ENCODE peak calls at places on chromosomes 2 and 18, in five cellular contexts. S, N, M, U and D are unnamed samples.

GRCh38 chr2:239895669-239896068 is 129.5 kb downstream of the NDUFA10 start:
- DNase-seq in U (no peak), S (no peak), M (no peak), N (no peak), D (no peak)

GRCh38 chr18:58268849-58269248 is 224.8 kb downstream of the NEDD4L start:
- DNase-seq in S (no peak), M (no peak), N (no peak), U (no peak), D (no peak)

GRCh38 chr2:161952722-161953322 is 121.2 kb downstream of the DPP4 start:
- DNase-seq in N (no peak), S (no peak), U (no peak), M (no peak), D (no peak)

GRCh38 chr2:10229462-10230099 is 73.1 kb upstream of the HPCAL1 start:
- DNase-seq in M (no peak), S (no peak), N (no peak), U (no peak), D (no peak)

GRCh38 chr2:10733980-10734379 is 12.6 kb downstream of the ATP6V1C2 start:
- DNase-seq in S (no peak), N (no peak), U (no peak), M (no peak), D (no peak)

GRCh38 chr18:58635891-58636290 is 7.0 kb upstream of the ALPK2 start:
- DNase-seq in M (peak), U (peak), S (no peak), N (no peak), D (no peak)

GRCh38 chr18:46320928-46321855 is 217.0 kb downstream of the HAUS1 start:
- DNase-seq in S (no peak), M (peak), U (peak), N (no peak), D (no peak)

GRCh38 chr2:46849080-46849715 is 66.4 kb downstream of the MCFD2 start:
- DNase-seq in N (no peak), M (no peak), U (no peak), S (no peak), D (no peak)

GRCh38 chr2:38464971-38465788 is 88.1 kb upstream of the ATL2 start:
- DNase-seq in U (no peak), M (no peak), N (no peak), S (no peak), D (no peak)

GRCh38 chr2:38466849-38467767 is 90.0 kb upstream of the ATL2 start:
- DNase-seq in M (no peak), U (peak), N (no peak), S (no peak), D (no peak)

GRCh38 chr2:38463752-38464151 is 86.7 kb upstream of the ATL2 start:
- DNase-seq in U (no peak), N (no peak), S (no peak), M (no peak), D (no peak)

GRCh38 chr2:38466409-38466808 is 89.3 kb upstream of the ATL2 start:
- DNase-seq in S (no peak), N (no peak), M (no peak), U (no peak), D (no peak)

DNA sequence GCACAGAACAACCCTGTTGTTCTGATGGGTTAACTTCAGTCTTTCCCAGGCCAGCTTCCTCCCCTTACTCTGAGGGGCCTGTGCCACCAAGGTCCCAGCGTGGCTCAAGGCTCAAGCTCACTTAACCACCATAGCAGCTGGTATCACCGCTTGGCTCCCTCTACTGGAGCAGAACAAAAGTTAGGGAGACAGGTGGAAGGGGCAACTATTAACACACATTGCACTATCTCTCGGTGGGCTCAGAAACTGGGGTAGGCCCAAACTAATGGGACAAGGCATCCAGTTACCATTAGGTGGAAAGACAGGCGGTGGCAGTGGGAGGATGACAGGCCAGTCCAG is 88.7 kb upstream of the ATL2 start:
- DNase-seq in S (no peak), M (no peak), N (no peak), U (peak), D (no peak)
- TF ChIP-seq CTCF in S (no peak), M (peak), N (no peak), U (peak), D (no peak)

DNA sequence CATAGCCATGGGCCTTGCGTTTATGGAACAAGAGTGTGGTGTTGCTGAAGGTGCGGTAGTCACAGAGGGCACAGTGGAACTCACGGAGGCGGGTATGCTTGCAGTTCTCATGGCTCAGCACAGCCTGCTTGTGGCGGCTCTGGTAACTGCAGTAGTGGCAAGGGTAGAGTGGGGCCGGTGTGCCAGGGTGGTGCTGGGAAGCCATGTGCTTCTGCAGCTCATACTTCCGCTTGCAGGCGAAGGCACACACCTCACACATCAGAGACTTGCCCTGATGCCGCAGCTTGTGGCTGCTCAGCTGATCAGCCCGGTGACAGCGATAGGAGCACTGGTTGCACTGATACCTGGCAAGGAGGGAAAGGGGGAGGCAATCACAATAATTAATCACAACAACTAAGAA is 14.7 kb downstream of the ZNF142 start:
- DNase-seq in N (no peak), S (no peak), U (no peak), M (no peak), D (no peak)
- TF ChIP-seq CTCF in N (no peak), S (no peak), U (no peak), M (no peak), D (no peak)

GRCh38 chr2:223700221-223700620 is 98.1 kb upstream of the SCG2 start:
- DNase-seq in U (no peak), S (no peak), M (no peak), N (no peak), D (no peak)
- TF ChIP-seq CTCF in U (no peak), S (no peak), M (no peak), N (no peak), D (no peak)

GRCh38 chr2:237474511-237474911 is 12.5 kb upstream of the MLPH start:
- DNase-seq in M (no peak), N (no peak), U (peak), S (no peak), D (no peak)

GRCh38 chr2:237472909-237473308 is 14.1 kb upstream of the MLPH start:
- DNase-seq in M (no peak), U (no peak), N (no peak), S (no peak), D (no peak)

GRCh38 chr2:237472187-237472712 is 14.8 kb upstream of the MLPH start:
- DNase-seq in M (no peak), N (no peak), S (no peak), U (no peak), D (no peak)

GRCh38 chr2:237473474-237474453 is 13.3 kb upstream of the MLPH start:
- DNase-seq in N (no peak), U (peak), M (no peak), S (no peak), D (no peak)

DNA sequence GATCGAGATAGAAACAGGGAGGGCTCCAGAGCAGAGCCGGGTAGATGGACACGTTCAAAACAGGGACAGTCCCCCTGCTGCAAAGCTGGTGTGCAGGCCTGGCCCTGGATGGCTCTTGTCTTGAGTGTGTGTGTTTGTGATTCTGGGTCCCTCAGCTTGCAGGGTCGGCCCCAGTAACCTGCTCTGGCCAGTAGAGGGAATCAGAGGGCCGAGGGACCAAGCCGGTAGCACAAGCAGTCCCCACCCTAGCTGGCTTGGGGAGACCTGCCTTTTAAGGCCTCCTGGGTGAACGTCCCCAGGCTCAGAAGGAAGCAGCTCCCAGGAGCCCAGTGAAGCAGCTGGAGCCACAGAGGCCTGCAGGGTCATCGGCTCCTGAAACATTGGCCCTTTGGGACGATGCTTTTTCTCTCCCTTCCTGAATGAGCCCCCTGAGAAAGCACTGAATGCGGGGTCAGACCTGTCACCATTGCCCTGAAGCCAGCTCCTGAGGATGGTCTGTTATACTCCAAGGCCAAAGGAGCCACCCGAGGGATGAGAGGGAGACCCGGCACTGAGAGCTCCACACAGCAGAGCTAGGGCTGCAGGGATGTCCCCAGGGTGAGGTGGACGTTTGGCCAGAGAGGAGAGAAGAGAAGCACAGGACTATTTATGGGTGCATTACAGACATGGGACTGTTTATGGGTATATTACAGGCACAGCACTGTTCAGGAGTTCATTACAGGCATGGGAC is 15.4 kb upstream of the MLPH start:
- DNase-seq in N (peak), M (no peak), S (no peak), U (peak), D (no peak)
- TF ChIP-seq CTCF in N (peak), M (peak), S (no peak), U (peak), D (peak)

DNA sequence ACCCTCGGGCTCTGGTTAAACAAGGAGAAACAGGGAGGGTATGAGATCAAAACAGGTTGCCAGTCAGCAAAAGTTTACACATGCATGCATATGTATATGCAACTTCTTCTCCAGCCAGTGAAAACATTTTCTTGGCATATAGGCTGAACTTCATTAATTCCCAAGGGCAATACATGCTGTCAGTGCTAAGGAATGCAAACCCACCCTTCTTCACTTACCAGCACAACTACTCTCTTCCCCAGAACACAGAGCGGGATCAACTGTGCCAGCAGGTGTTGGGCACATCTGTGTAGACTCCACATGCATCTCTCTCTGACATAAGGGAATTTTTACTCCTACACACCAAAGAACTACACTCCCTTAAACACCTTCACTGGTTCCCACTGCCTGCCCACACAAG is 175.9 kb downstream of the GFPT1 start:
- DNase-seq in S (no peak), M (no peak), N (no peak), U (no peak), D (no peak)
- TF ChIP-seq CTCF in S (no peak), M (no peak), N (no peak), U (no peak), D (no peak)